ENCODE peak calls at places on chromosomes 6 and 20, in seven cellular contexts. One of them, this sample, is unnamed.
A peak's percentile ranks its signal among the peaks of the same experiment; 100 is the strongest.

GRCh38 chr6:56916849-56917551 is 37.9 kb upstream of the BEND6 start:
- DNase-seq in HepG2: no peak
- DNase-seq in endothelial cell of umbilical vein: no peak
- DNase-seq in heart right ventricle: no peak
- DNase-seq in fibroblast of lung: no peak
- DNase-seq in thyroid gland: no peak
- DNase-seq in mammary epithelial cell: no peak
- DNase-seq in this sample: no peak

GRCh38 chr20:61913423-61914225 is 152.1 kb downstream of the TAF4 start:
- DNase-seq in HepG2: no peak
- DNase-seq in endothelial cell of umbilical vein: no peak
- DNase-seq in heart right ventricle: no peak
- DNase-seq in fibroblast of lung: no peak
- DNase-seq in thyroid gland: no peak
- DNase-seq in mammary epithelial cell: no peak
- DNase-seq in this sample: no peak

GRCh38 chr6:133817460-133818047 is 71.4 kb upstream of the TCF21 start:
- DNase-seq in HepG2: peak; percentile 34
- DNase-seq in endothelial cell of umbilical vein: no peak
- DNase-seq in heart right ventricle: no peak
- DNase-seq in fibroblast of lung: no peak
- DNase-seq in thyroid gland: no peak
- DNase-seq in mammary epithelial cell: no peak
- DNase-seq in this sample: no peak

GRCh38 chr20:13418263-13419229 is 197.5 kb downstream of the ISM1 start:
- DNase-seq in HepG2: peak; percentile 98
- DNase-seq in endothelial cell of umbilical vein: no peak
- DNase-seq in heart right ventricle: no peak
- DNase-seq in fibroblast of lung: no peak
- DNase-seq in thyroid gland: no peak
- DNase-seq in mammary epithelial cell: no peak
- DNase-seq in this sample: no peak

GRCh38 chr6:54244430-54244829 is 63.8 kb upstream of the TINAG start:
- DNase-seq in HepG2: peak; percentile 18
- DNase-seq in endothelial cell of umbilical vein: peak; percentile 59
- DNase-seq in heart right ventricle: no peak
- DNase-seq in fibroblast of lung: peak; percentile 50
- DNase-seq in thyroid gland: no peak
- DNase-seq in mammary epithelial cell: peak; percentile 10
- DNase-seq in this sample: no peak

GRCh38 chr6:1131285-1132079 is 180.4 kb upstream of the FOXQ1 start:
- DNase-seq in HepG2: peak; percentile 92
- DNase-seq in endothelial cell of umbilical vein: no peak
- DNase-seq in heart right ventricle: peak; percentile 38
- DNase-seq in fibroblast of lung: peak; percentile 83
- DNase-seq in thyroid gland: peak; percentile 68
- DNase-seq in mammary epithelial cell: peak; percentile 84
- DNase-seq in this sample: peak; percentile 56

GRCh38 chr6:31794294-31794865 is 1.2 kb downstream of the VARS1 start:
- DNase-seq in HepG2: no peak
- DNase-seq in endothelial cell of umbilical vein: peak; percentile 35
- DNase-seq in heart right ventricle: no peak
- DNase-seq in fibroblast of lung: peak; percentile 49
- DNase-seq in thyroid gland: no peak
- DNase-seq in mammary epithelial cell: no peak
- DNase-seq in this sample: no peak

GRCh38 chr20:52150440-52151258 is 40.9 kb downstream of the ZFP64 start:
- DNase-seq in HepG2: peak; percentile 58
- DNase-seq in endothelial cell of umbilical vein: peak; percentile 72
- DNase-seq in heart right ventricle: peak; percentile 12
- DNase-seq in fibroblast of lung: peak; percentile 60
- DNase-seq in thyroid gland: no peak
- DNase-seq in mammary epithelial cell: peak; percentile 26
- DNase-seq in this sample: no peak

GRCh38 chr20:14879020-14879697 is 541.7 kb upstream of the FLRT3 start:
- DNase-seq in HepG2: peak; percentile 83
- DNase-seq in endothelial cell of umbilical vein: peak; percentile 62
- DNase-seq in heart right ventricle: no peak
- DNase-seq in fibroblast of lung: peak; percentile 70
- DNase-seq in thyroid gland: no peak
- DNase-seq in mammary epithelial cell: peak; percentile 95
- DNase-seq in this sample: no peak

GRCh38 chr6:132813173-132813856 is 1.1 kb upstream of the RPS12 start:
- DNase-seq in HepG2: peak; percentile 57
- DNase-seq in endothelial cell of umbilical vein: peak; percentile 75
- DNase-seq in heart right ventricle: peak; percentile 32
- DNase-seq in fibroblast of lung: peak; percentile 68
- DNase-seq in thyroid gland: peak; percentile 64
- DNase-seq in mammary epithelial cell: peak; percentile 55
- DNase-seq in this sample: peak; percentile 25

GRCh38 chr6:75230484-75231325 is 12.9 kb downstream of the COX7A2 start:
- DNase-seq in HepG2: peak; percentile 58
- DNase-seq in endothelial cell of umbilical vein: peak; percentile 70
- DNase-seq in heart right ventricle: peak; percentile 39
- DNase-seq in fibroblast of lung: peak; percentile 71
- DNase-seq in thyroid gland: peak; percentile 12
- DNase-seq in mammary epithelial cell: peak; percentile 39
- DNase-seq in this sample: no peak

GRCh38 chr6:2739335-2739734 is 11.4 kb downstream of the MYLK4 start:
- DNase-seq in HepG2: peak; percentile 20
- DNase-seq in endothelial cell of umbilical vein: peak; percentile 9
- DNase-seq in heart right ventricle: no peak
- DNase-seq in fibroblast of lung: peak; percentile 78
- DNase-seq in thyroid gland: no peak
- DNase-seq in mammary epithelial cell: peak; percentile 61
- DNase-seq in this sample: no peak

GRCh38 chr20:19874328-19874727 is 116.3 kb downstream of the RIN2 start:
- DNase-seq in HepG2: no peak
- DNase-seq in endothelial cell of umbilical vein: no peak
- DNase-seq in heart right ventricle: no peak
- DNase-seq in fibroblast of lung: no peak
- DNase-seq in thyroid gland: no peak
- DNase-seq in mammary epithelial cell: peak; percentile 23
- DNase-seq in this sample: no peak

GRCh38 chr20:17403496-17403895 is 127.7 kb downstream of the BFSP1 start:
- DNase-seq in HepG2: no peak
- DNase-seq in endothelial cell of umbilical vein: no peak
- DNase-seq in heart right ventricle: no peak
- DNase-seq in fibroblast of lung: no peak
- DNase-seq in thyroid gland: no peak
- DNase-seq in mammary epithelial cell: no peak
- DNase-seq in this sample: no peak

GRCh38 chr6:161272600-161273355 is 1.1 kb downstream of the AGPAT4 start:
- DNase-seq in HepG2: no peak
- DNase-seq in endothelial cell of umbilical vein: peak; percentile 46
- DNase-seq in heart right ventricle: peak; percentile 27
- DNase-seq in fibroblast of lung: peak; percentile 64
- DNase-seq in thyroid gland: peak; percentile 14
- DNase-seq in mammary epithelial cell: peak; percentile 15
- DNase-seq in this sample: no peak

GRCh38 chr6:54491431-54491830 is 183.2 kb downstream of the TINAG start:
- DNase-seq in HepG2: no peak
- DNase-seq in endothelial cell of umbilical vein: no peak
- DNase-seq in heart right ventricle: no peak
- DNase-seq in fibroblast of lung: no peak
- DNase-seq in thyroid gland: no peak
- DNase-seq in mammary epithelial cell: peak; percentile 96
- DNase-seq in this sample: no peak

GRCh38 chr20:37236462-37236861 is 25.2 kb downstream of the GHRH start:
- DNase-seq in HepG2: no peak
- DNase-seq in endothelial cell of umbilical vein: no peak
- DNase-seq in heart right ventricle: peak; percentile 37
- DNase-seq in fibroblast of lung: no peak
- DNase-seq in thyroid gland: no peak
- DNase-seq in mammary epithelial cell: no peak
- DNase-seq in this sample: peak; percentile 74

GRCh38 chr6:56339524-56339923 is 92.1 kb upstream of the COL21A1 start:
- DNase-seq in HepG2: no peak
- DNase-seq in endothelial cell of umbilical vein: no peak
- DNase-seq in heart right ventricle: no peak
- DNase-seq in fibroblast of lung: no peak
- DNase-seq in thyroid gland: no peak
- DNase-seq in mammary epithelial cell: no peak
- DNase-seq in this sample: no peak

GRCh38 chr6:120826253-120826652 is 508.0 kb downstream of the TBC1D32 start:
- DNase-seq in HepG2: peak; percentile 52
- DNase-seq in endothelial cell of umbilical vein: no peak
- DNase-seq in heart right ventricle: no peak
- DNase-seq in fibroblast of lung: peak; percentile 1
- DNase-seq in thyroid gland: peak; percentile 65
- DNase-seq in mammary epithelial cell: peak; percentile 9
- DNase-seq in this sample: no peak

GRCh38 chr6:163825033-163825432 is 410.5 kb downstream of the QKI start:
- DNase-seq in HepG2: no peak
- DNase-seq in endothelial cell of umbilical vein: no peak
- DNase-seq in heart right ventricle: no peak
- DNase-seq in fibroblast of lung: peak; percentile 67
- DNase-seq in thyroid gland: no peak
- DNase-seq in mammary epithelial cell: no peak
- DNase-seq in this sample: no peak

GRCh38 chr6:125835221-125835744 is 44.5 kb downstream of the NCOA7 start:
- DNase-seq in HepG2: no peak
- DNase-seq in endothelial cell of umbilical vein: peak; percentile 91
- DNase-seq in heart right ventricle: no peak
- DNase-seq in fibroblast of lung: peak; percentile 44
- DNase-seq in thyroid gland: no peak
- DNase-seq in mammary epithelial cell: no peak
- DNase-seq in this sample: peak; percentile 38

GRCh38 chr20:63686492-63687321 is 9.7 kb upstream of the TNFRSF6B start:
- DNase-seq in HepG2: no peak
- DNase-seq in endothelial cell of umbilical vein: peak; percentile 92
- DNase-seq in heart right ventricle: peak; percentile 89
- DNase-seq in fibroblast of lung: peak; percentile 84
- DNase-seq in thyroid gland: peak; percentile 49
- DNase-seq in mammary epithelial cell: no peak
- DNase-seq in this sample: peak; percentile 92

GRCh38 chr20:57469418-57470211 is 55.3 kb downstream of the CTCFL start:
- DNase-seq in HepG2: no peak
- DNase-seq in endothelial cell of umbilical vein: no peak
- DNase-seq in heart right ventricle: peak; percentile 54
- DNase-seq in fibroblast of lung: no peak
- DNase-seq in thyroid gland: no peak
- DNase-seq in mammary epithelial cell: no peak
- DNase-seq in this sample: peak; percentile 66

DNA sequence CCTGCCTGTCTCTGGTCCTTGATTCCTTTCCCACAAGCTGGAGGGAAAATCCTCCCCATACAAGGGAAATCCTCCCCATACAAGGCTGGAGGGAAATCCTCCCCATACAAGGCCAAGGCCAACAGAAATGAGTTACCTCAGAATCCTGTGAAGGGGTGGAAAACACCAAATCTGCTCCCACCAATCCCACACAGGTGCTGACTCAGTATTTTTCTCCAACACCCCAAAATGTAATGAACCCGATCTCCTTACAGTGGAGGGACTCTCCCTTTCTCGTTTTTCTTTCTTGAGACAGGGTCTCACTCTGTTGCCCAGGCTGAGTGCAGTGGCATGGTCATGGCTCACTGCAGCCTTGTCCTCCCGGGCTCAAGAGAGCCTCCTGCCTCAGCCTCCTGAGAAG is 6.3 kb downstream of the SNHG17 start:
- DNase-seq in HepG2: no peak
- DNase-seq in endothelial cell of umbilical vein: no peak
- DNase-seq in heart right ventricle: no peak
- DNase-seq in fibroblast of lung: no peak
- DNase-seq in thyroid gland: no peak
- DNase-seq in mammary epithelial cell: no peak
- DNase-seq in this sample: no peak
- TF ChIP-seq CTCF in HepG2: no peak
- TF ChIP-seq CTCF in endothelial cell of umbilical vein: no peak
- TF ChIP-seq CTCF in heart right ventricle: no peak
- TF ChIP-seq CTCF in fibroblast of lung: no peak
- TF ChIP-seq CTCF in thyroid gland: no peak
- TF ChIP-seq CTCF in mammary epithelial cell: no peak
- TF ChIP-seq CTCF in this sample: no peak

GRCh38 chr6:44222987-44223470 is 366 bp upstream of the SLC29A1 start:
- DNase-seq in HepG2: no peak
- DNase-seq in endothelial cell of umbilical vein: peak; percentile 61
- DNase-seq in heart right ventricle: no peak
- DNase-seq in fibroblast of lung: no peak
- DNase-seq in thyroid gland: peak; percentile 29
- DNase-seq in mammary epithelial cell: no peak
- DNase-seq in this sample: no peak
- H3K4me1 ChIP-seq in HepG2: peaks cover 80% of the 10 kb centered on the region
- H3K4me1 ChIP-seq in endothelial cell of umbilical vein: peaks cover 61% of the 10 kb centered on the region
- H3K4me1 ChIP-seq in heart right ventricle: peaks cover 43% of the 10 kb centered on the region
- H3K4me1 ChIP-seq in fibroblast of lung: peaks cover 25% of the 10 kb centered on the region
- H3K4me1 ChIP-seq in thyroid gland: peaks cover 74% of the 10 kb centered on the region
- H3K4me1 ChIP-seq in mammary epithelial cell: peaks cover 58% of the 10 kb centered on the region
- H3K4me1 ChIP-seq in this sample: peaks cover 93% of the 10 kb centered on the region

DNA sequence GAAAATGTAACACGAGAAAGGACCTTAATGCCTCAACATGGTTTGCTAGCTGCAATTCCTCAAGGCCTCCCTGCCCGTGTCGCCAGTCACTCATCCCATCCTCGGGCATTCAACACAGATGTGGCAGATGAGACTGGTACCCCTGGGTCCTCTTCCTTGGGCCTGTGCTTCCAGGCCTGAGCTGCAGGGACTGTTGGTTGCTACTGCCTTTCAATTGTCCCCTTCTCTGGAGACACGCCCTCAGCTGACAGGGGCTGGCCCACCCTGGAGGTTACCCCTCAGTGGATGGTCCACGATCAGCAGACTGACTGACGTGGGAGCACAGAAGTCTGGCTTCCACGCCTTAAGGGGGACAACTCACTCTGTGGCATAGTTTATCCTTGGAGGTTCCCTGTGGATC is 495.1 kb upstream of the CHD6 start:
- DNase-seq in HepG2: no peak
- DNase-seq in endothelial cell of umbilical vein: no peak
- DNase-seq in heart right ventricle: no peak
- DNase-seq in fibroblast of lung: no peak
- DNase-seq in thyroid gland: no peak
- DNase-seq in mammary epithelial cell: no peak
- DNase-seq in this sample: no peak
- H3K9me3 ChIP-seq in HepG2: no peaks in the 10 kb centered on the region
- H3K9me3 ChIP-seq in endothelial cell of umbilical vein: peaks cover 4% of the 10 kb centered on the region
- H3K9me3 ChIP-seq in heart right ventricle: no peaks in the 10 kb centered on the region
- H3K9me3 ChIP-seq in fibroblast of lung: no peaks in the 10 kb centered on the region
- H3K9me3 ChIP-seq in thyroid gland: no peaks in the 10 kb centered on the region
- H3K9me3 ChIP-seq in mammary epithelial cell: peaks cover 37% of the 10 kb centered on the region
- H3K9me3 ChIP-seq in this sample: no peaks in the 10 kb centered on the region

DNA sequence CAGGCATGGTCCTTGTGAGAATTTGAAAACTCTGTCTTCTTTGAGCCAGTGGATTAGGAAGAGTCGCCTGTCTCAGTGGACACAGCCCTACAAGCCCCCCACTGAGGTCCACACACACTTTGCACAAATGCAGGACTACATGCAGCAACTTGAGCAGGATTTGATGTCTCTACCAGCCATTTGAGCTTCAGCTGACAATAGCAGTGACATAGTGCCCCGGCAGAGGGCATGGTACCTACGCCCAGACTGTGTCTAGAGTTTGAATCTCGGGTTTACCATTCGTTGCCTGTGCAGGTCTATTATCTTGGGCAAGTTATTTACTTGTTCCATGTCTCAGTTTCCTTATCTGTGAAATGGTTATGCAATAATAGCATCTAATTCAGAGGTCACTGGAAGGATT is 580.1 kb downstream of the TFAP2B start:
- DNase-seq in HepG2: no peak
- DNase-seq in endothelial cell of umbilical vein: no peak
- DNase-seq in heart right ventricle: no peak
- DNase-seq in fibroblast of lung: no peak
- DNase-seq in thyroid gland: no peak
- DNase-seq in mammary epithelial cell: no peak
- DNase-seq in this sample: no peak
- TF ChIP-seq CTCF in HepG2: peak; percentile 43
- TF ChIP-seq CTCF in endothelial cell of umbilical vein: no peak
- TF ChIP-seq CTCF in heart right ventricle: no peak
- TF ChIP-seq CTCF in fibroblast of lung: no peak
- TF ChIP-seq CTCF in thyroid gland: no peak
- TF ChIP-seq CTCF in mammary epithelial cell: no peak
- TF ChIP-seq CTCF in this sample: no peak

This sample was measured in heart left ventricle.